ENCODE peak calls at places on chromosome 4, in seven cellular contexts. R is IMR-90, H is left ventricle myocardium inferior, F is heart right ventricle, W is psoas muscle, V is breast epithelium, A is fibroblast of lung. T is an unnamed sample. For H3K4me1, the result is how much of the 10 kb centered on the place peaks cover.

GRCh38 chr4:6121276-6121850 is 79.0 kb downstream of the JAKMIP1 start:
- DNase-seq in V (no peak), R (no peak), H (no peak), F (no peak), W (no peak), A (no peak), T (no peak)

GRCh38 chr4:6916587-6917444 is 7.2 kb downstream of the TBC1D14 start:
- DNase-seq in W (no peak), H (no peak), A (peak), F (no peak), R (no peak), V (peak), T (peak)

GRCh38 chr4:169810325-169811323 is 52.9 kb upstream of the HPF1 start:
- DNase-seq in V (no peak), A (peak), W (no peak), F (no peak), R (peak), H (no peak), T (no peak)

GRCh38 chr4:79209822-79210635 is 115.8 kb downstream of the NAA11 start:
- DNase-seq in W (no peak), R (no peak), A (no peak), H (no peak), V (no peak), F (no peak), T (no peak)

GRCh38 chr4:97774347-97774989 is 368.8 kb downstream of the STPG2 start:
- DNase-seq in A (no peak), V (no peak), H (no peak), W (no peak), F (no peak), R (no peak), T (no peak)

GRCh38 chr4:73341454-73341853 is 62.6 kb upstream of the ALB start:
- DNase-seq in A (peak), V (no peak), H (no peak), W (no peak), R (peak), F (no peak), T (no peak)

GRCh38 chr4:72767903-72768817 is 199.1 kb upstream of the ADAMTS3 start:
- DNase-seq in A (peak), R (peak), F (no peak), W (no peak), H (no peak), V (no peak), T (no peak)

GRCh38 chr4:108117473-108118182 is 51.1 kb downstream of the LEF1 start:
- DNase-seq in F (no peak), H (no peak), A (peak), W (no peak), R (no peak), V (no peak), T (no peak)

GRCh38 chr4:100147198-100147597 is 43.1 kb downstream of the DDIT4L start:
- DNase-seq in H (no peak), W (no peak), V (no peak), A (no peak), F (no peak), R (no peak), T (no peak)

GRCh38 chr4:18816228-18816891 is 794.8 kb upstream of the LCORL start:
- DNase-seq in A (no peak), V (no peak), W (no peak), F (no peak), R (no peak), H (no peak), T (no peak)

GRCh38 chr4:144910753-144911152 is 187.2 kb downstream of the ANAPC10 start:
- DNase-seq in H (no peak), V (no peak), R (no peak), F (no peak), W (no peak), A (no peak), T (no peak)

GRCh38 chr4:89754531-89754930 is 82.4 kb downstream of the SNCA start:
- DNase-seq in H (no peak), F (no peak), R (no peak), A (peak), V (no peak), W (no peak), T (no peak)

GRCh38 chr4:107392951-107393350 is 327.1 kb downstream of the PAPSS1 start:
- DNase-seq in H (no peak), A (no peak), F (no peak), R (peak), W (peak), V (no peak), T (no peak)

GRCh38 chr4:74501579-74501978 is 56.6 kb downstream of the AREG start:
- DNase-seq in H (no peak), F (no peak), A (peak), V (no peak), W (no peak), R (peak), T (no peak)

GRCh38 chr4:161121451-161121850 is 1042.3 kb downstream of the FSTL5 start:
- DNase-seq in H (no peak), F (no peak), W (no peak), R (no peak), A (no peak), V (no peak), T (no peak)

GRCh38 chr4:26779674-26780073 is 81.0 kb upstream of the STIM2 start:
- DNase-seq in W (no peak), H (no peak), A (peak), F (no peak), V (no peak), R (peak), T (no peak)

GRCh38 chr4:1792832-1793495 is at the start of gene FGFR3:
- DNase-seq in H (peak), V (no peak), R (no peak), A (peak), W (peak), F (peak), T (peak)

GRCh38 chr4:43763029-43763610 is 685.5 kb downstream of the KCTD8 start:
- DNase-seq in V (no peak), F (no peak), W (no peak), H (no peak), R (no peak), A (peak), T (no peak)

GRCh38 chr4:48985976-48986653 is at the start of gene CWH43:
- DNase-seq in H (no peak), W (no peak), V (no peak), F (no peak), A (no peak), R (no peak), T (no peak)

GRCh38 chr4:110597582-110597981 is 25.3 kb downstream of the PITX2 start:
- DNase-seq in V (no peak), A (no peak), F (no peak), H (no peak), R (no peak), W (no peak), T (no peak)

GRCh38 chr4:14596904-14597303 is 405.4 kb upstream of the CPEB2 start:
- DNase-seq in W (no peak), F (no peak), H (no peak), A (no peak), V (no peak), R (no peak), T (no peak)

GRCh38 chr4:6471303-6472007 is 959 bp downstream of the PPP2R2C start:
- DNase-seq in R (no peak), F (no peak), W (no peak), V (peak), A (no peak), H (no peak), T (no peak)

GRCh38 chr4:71338846-71339593 is at the start of gene SLC4A4:
- DNase-seq in W (no peak), V (no peak), R (peak), H (no peak), A (peak), F (no peak), T (no peak)

GRCh38 chr4:11782859-11783258 is 354.2 kb upstream of the HS3ST1 start:
- DNase-seq in R (no peak), V (no peak), A (no peak), H (no peak), F (no peak), W (no peak), T (no peak)

GRCh38 chr4:1253831-1254230 is 4.9 kb upstream of the CTBP1 start:
- DNase-seq in A (no peak), F (no peak), W (no peak), V (no peak), H (no peak), R (no peak), T (no peak)

GRCh38 chr4:34105311-34105710 is 2139.0 kb downstream of the ARAP2 start:
- DNase-seq in F (no peak), A (peak), R (no peak), H (no peak), W (no peak), V (no peak), T (no peak)

GRCh38 chr4:165493359-165493758 is 114.6 kb downstream of the CPE start:
- DNase-seq in A (peak), F (peak), W (peak), R (peak), H (peak), V (peak), T (peak)

GRCh38 chr4:106312377-106312776 is 3.6 kb downstream of the TBCK start:
- DNase-seq in W (no peak), R (peak), F (no peak), V (no peak), A (peak), H (no peak), T (no peak)

GRCh38 chr4:100269446-100269845 is 79.2 kb upstream of the DDIT4L start:
- DNase-seq in W (no peak), A (no peak), V (no peak), F (no peak), R (no peak), H (no peak), T (no peak)

GRCh38 chr4:175459571-175459970 is 352.5 kb downstream of the GPM6A start:
- DNase-seq in F (no peak), R (peak), V (no peak), A (peak), H (no peak), W (no peak), T (no peak)

GRCh38 chr4:159496248-159496647 is 393.4 kb downstream of the RAPGEF2 start:
- DNase-seq in R (no peak), A (no peak), F (no peak), W (no peak), V (no peak), H (no peak), T (no peak)

GRCh38 chr4:5746250-5746649 is 35.2 kb downstream of the EVC start:
- DNase-seq in A (no peak), H (no peak), R (no peak), W (no peak), V (no peak), F (no peak), T (no peak)

GRCh38 chr4:28062562-28062961 is 1201.9 kb downstream of the STIM2 start:
- DNase-seq in H (no peak), V (no peak), F (no peak), R (no peak), W (no peak), A (no peak), T (no peak)

GRCh38 chr4:97498875-97499274 is 644.4 kb downstream of the STPG2 start:
- DNase-seq in A (peak), W (no peak), F (no peak), H (no peak), R (no peak), V (no peak), T (no peak)

GRCh38 chr4:172996571-172997216 is 171.9 kb upstream of the GALNT7 start:
- DNase-seq in V (no peak), A (peak), H (no peak), R (peak), F (no peak), W (no peak), T (no peak)

GRCh38 chr4:113157086-113157857 is 107.8 kb downstream of the ANK2 start:
- DNase-seq in W (no peak), F (no peak), V (no peak), H (no peak), R (no peak), A (no peak), T (no peak)

GRCh38 chr4:123023647-123024046 is 101.2 kb upstream of the NUDT6 start:
- DNase-seq in R (no peak), V (no peak), W (no peak), F (no peak), H (no peak), A (no peak), T (no peak)

GRCh38 chr4:19304028-19304427 is 947.7 kb upstream of the SLIT2 start:
- DNase-seq in V (no peak), W (no peak), H (no peak), A (no peak), R (peak), F (no peak), T (no peak)

GRCh38 chr4:168057412-168057811 is 34.9 kb upstream of the ANXA10 start:
- DNase-seq in R (no peak), H (no peak), F (no peak), A (no peak), V (no peak), W (no peak), T (no peak)

GRCh38 chr4:186762865-186763264 is 39.2 kb upstream of the FAT1 start:
- DNase-seq in R (no peak), F (no peak), A (no peak), W (no peak), H (no peak), V (no peak), T (no peak)

GRCh38 chr4:186765673-186766546 is 42.3 kb upstream of the FAT1 start:
- DNase-seq in H (no peak), W (no peak), F (no peak), V (no peak), A (peak), R (no peak), T (no peak)

GRCh38 chr4:186765138-186765537 is 41.5 kb upstream of the FAT1 start:
- DNase-seq in V (no peak), A (peak), H (no peak), W (peak), R (peak), F (no peak), T (no peak)

GRCh38 chr4:186762361-186762760 is 38.7 kb upstream of the FAT1 start:
- DNase-seq in H (no peak), A (no peak), R (peak), W (no peak), V (no peak), F (no peak), T (no peak)

DNA sequence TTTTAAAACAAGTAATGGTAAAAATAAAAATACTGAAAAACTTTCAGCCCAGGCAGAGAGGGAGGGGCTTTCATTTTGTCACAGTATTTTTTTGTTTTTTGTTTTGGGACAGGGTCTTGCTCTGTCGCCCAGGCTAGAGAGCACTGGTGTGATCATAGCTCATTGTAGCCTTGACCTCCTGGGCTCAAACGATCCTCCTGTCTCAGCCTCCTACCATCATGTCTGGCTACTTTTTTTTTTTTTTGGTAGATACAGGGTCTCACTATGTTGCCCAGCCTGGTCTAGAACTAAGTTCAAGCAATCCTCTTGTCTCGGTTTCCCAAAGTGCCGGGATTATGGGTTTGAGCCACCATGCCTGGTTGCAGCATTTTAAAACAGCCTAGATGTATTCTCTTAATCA is 40.8 kb upstream of the FAT1 start:
- DNase-seq in H (no peak), W (no peak), F (no peak), R (no peak), V (no peak), A (no peak), T (no peak)
- H3K27ac ChIP-seq in H (no peak), W (no peak), F (no peak), R (no peak), V (peak), A (no peak), T (no peak)

DNA sequence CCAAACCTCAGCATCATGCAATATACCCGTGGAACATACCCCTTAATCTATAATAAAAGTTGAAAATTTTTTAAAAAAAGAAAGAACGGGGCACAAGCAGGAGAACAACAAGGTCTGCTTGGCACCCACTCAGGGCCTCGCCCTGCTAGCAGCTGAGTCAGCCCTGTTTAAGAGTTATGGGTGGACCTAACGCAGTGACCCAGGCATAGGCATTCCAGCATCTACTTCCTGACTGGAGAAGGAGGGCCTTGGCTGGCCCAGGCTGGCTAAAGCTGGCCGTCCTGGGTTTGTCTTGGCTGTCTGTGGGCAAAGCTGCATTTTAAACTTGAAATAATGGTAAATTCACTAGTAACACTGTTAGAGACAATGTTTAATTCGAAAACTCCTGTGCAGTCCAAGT is 236.7 kb upstream of the PGRMC2 start:
- DNase-seq in V (no peak), W (peak), A (peak), F (peak), R (peak), H (peak), T (no peak)
- H3K4me1 ChIP-seq in V (under half), W (under half), A (under half), F (under half), R (under half), H (half or more), T (under half)

DNA sequence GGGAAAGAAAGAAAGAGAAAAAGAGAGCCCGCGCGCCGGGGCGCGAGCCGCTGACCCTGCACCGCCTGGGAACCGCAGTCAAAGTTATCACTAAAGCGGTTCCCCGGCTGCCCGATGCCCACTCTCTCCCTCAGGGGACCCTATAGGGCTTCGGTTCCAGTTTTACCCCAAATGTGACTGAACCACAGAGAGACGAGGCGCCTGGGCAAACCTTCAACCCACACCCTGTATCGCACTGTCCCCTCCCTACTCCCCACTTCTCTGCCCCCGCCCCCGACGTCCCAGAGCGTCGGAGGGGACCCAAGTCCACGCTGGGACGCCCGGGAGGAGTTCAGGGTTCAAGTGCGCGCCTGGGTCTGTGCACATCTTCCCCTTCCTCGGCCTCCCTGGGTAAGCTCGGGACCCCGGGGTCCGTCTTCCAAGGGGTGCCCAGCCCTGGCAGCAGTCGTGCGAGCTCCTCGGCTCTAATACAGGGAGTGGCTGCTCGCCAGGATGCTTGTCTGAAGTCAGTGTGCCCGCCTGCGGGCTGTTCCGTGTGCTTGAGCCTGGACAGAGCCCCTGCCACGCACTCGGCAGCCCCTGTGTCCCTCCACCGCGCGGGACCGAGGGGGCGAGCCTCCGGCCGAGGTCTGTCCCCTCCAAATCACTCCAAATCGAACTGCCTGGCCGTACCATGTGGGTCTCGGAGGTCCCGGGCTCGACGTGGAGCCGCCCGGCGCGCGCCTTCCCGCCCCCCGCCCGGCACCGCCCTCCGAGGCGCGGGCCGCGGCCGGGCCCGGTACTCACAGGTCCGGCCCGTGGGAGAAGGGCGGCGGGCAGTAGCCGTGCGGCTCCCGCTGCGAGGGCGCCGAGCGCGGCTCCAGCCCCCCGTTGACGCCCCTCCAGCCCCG is 935 bp downstream of the TRPC3 start:
- DNase-seq in A (peak), W (peak), V (no peak), R (peak), H (no peak), F (peak), T (peak)
- TF ChIP-seq CTCF in A (no peak), W (no peak), V (no peak), R (no peak), H (no peak), F (no peak), T (no peak)

GRCh38 chr4:40840985-40841571 is 91.3 kb downstream of the NSUN7 start:
- DNase-seq in A (peak), R (peak), W (peak), V (peak), H (peak), F (peak), T (peak)
- H3K27ac ChIP-seq in A (no peak), R (no peak), W (peak), V (no peak), H (no peak), F (no peak), T (no peak)

T was measured in CD8-positive, alpha-beta T cell.